ENCODE peak calls at places on chromosomes 6 and 20, in six cellular contexts. L, K, M, N, F and Q are unnamed samples.
A peak's percentile ranks its signal among the peaks of the same experiment; 100 is the strongest.

GRCh38 chr20:34983089-34983820 is 27.6 kb downstream of the MYH7B start:
- DNase-seq in L (no peak), K (peak; percentile 37), M (no peak), N (no peak), F (no peak), Q (peak; percentile 67)

GRCh38 chr6:41028618-41029486 is 10.2 kb downstream of the UNC5CL start:
- DNase-seq in L (no peak), K (no peak), M (no peak), N (no peak), F (no peak), Q (no peak)

GRCh38 chr6:25229671-25230321 is 49.4 kb upstream of the CARMIL1 start:
- DNase-seq in L (no peak), K (no peak), M (no peak), N (no peak), F (peak; percentile 15), Q (no peak)

GRCh38 chr6:2385584-2385983 is 140.2 kb upstream of the GMDS start:
- DNase-seq in L (no peak), K (no peak), M (no peak), N (no peak), F (no peak), Q (no peak)

GRCh38 chr6:167238169-167238693 is 52.9 kb upstream of the UNC93A start:
- DNase-seq in L (no peak), K (no peak), M (no peak), N (no peak), F (no peak), Q (no peak)

GRCh38 chr6:76342611-76343160 is 270.2 kb upstream of the IMPG1 start:
- DNase-seq in L (no peak), K (no peak), M (no peak), N (no peak), F (no peak), Q (no peak)

GRCh38 chr6:4274382-4275082 is 139.2 kb upstream of the ECI2 start:
- DNase-seq in L (no peak), K (no peak), M (no peak), N (no peak), F (no peak), Q (no peak)

GRCh38 chr20:35342154-35342769 is 50.0 kb upstream of the FAM83C start:
- DNase-seq in L (no peak), K (no peak), M (no peak), N (no peak), F (no peak), Q (no peak)

GRCh38 chr6:28542440-28543293 is 17.0 kb downstream of the GPX5 start:
- DNase-seq in L (peak; percentile 35), K (no peak), M (peak; percentile 72), N (no peak), F (peak; percentile 90), Q (peak; percentile 77)

GRCh38 chr6:121971886-121972285 is 427.6 kb upstream of the HSF2 start:
- DNase-seq in L (peak; percentile 8), K (no peak), M (peak; percentile 61), N (no peak), F (no peak), Q (no peak)

GRCh38 chr20:59812286-59813125 is 120.9 kb downstream of the SYCP2 start:
- DNase-seq in L (no peak), K (no peak), M (no peak), N (no peak), F (no peak), Q (peak; percentile 72)

GRCh38 chr6:104859225-104860146 is at the start of gene HACE1:
- DNase-seq in L (peak; percentile 84), K (peak; percentile 96), M (peak; percentile 59), N (peak; percentile 87), F (peak; percentile 74), Q (peak; percentile 81)

GRCh38 chr6:125197795-125198269 is 44.3 kb downstream of the TPD52L1 start:
- DNase-seq in L (peak; percentile 93), K (peak; percentile 69), M (no peak), N (peak; percentile 77), F (peak; percentile 49), Q (no peak)

GRCh38 chr6:140105857-140106256 is 731.4 kb upstream of the CITED2 start:
- DNase-seq in L (no peak), K (no peak), M (no peak), N (no peak), F (peak; percentile 37), Q (no peak)

GRCh38 chr20:57126481-57127092 is 139.9 kb downstream of the BMP7 start:
- DNase-seq in L (no peak), K (no peak), M (peak; percentile 7), N (no peak), F (no peak), Q (no peak)

GRCh38 chr6:115740907-115741306 is 319.8 kb downstream of the FRK start:
- DNase-seq in L (no peak), K (no peak), M (no peak), N (no peak), F (no peak), Q (no peak)

GRCh38 chr20:16040742-16041141 is 532.5 kb downstream of the KIF16B start:
- DNase-seq in L (no peak), K (no peak), M (no peak), N (no peak), F (no peak), Q (no peak)

GRCh38 chr6:36339156-36339555 is 2.5 kb upstream of the BNIP5 start:
- DNase-seq in L (no peak), K (no peak), M (no peak), N (no peak), F (no peak), Q (no peak)

GRCh38 chr6:36340341-36340670 is 3.6 kb upstream of the BNIP5 start:
- DNase-seq in L (no peak), K (no peak), M (no peak), N (no peak), F (no peak), Q (no peak)

GRCh38 chr6:36343109-36343508 is 6.4 kb upstream of the BNIP5 start:
- DNase-seq in L (no peak), K (no peak), M (no peak), N (no peak), F (no peak), Q (no peak)

GRCh38 chr6:36337814-36338213 is 1.1 kb upstream of the BNIP5 start:
- DNase-seq in L (no peak), K (no peak), M (no peak), N (no peak), F (no peak), Q (no peak)

GRCh38 chr6:36340671-36341454 is 4.2 kb upstream of the BNIP5 start:
- DNase-seq in L (peak; percentile 51), K (peak; percentile 92), M (no peak), N (peak; percentile 74), F (peak; percentile 48), Q (no peak)
- H3K27ac ChIP-seq in L (peak overlapping the region; percentile 27), K (no peak overlapping the region), M (no peak overlapping the region), N (peak overlapping the region; percentile 34), F (no peak overlapping the region), Q (no peak overlapping the region)

GRCh38 chr6:31466466-31466865 is 31.5 kb upstream of the MICB start:
- DNase-seq in L (no peak), K (no peak), M (no peak), N (no peak), F (no peak), Q (no peak)
- H3K4me1 ChIP-seq in L (no peaks in the 10 kb centered on the region), K (no peaks in the 10 kb centered on the region), M (peaks cover 5% of the 10 kb centered on the region), N (peaks cover 11% of the 10 kb centered on the region), F (peaks cover 20% of the 10 kb centered on the region), Q (peaks cover 4% of the 10 kb centered on the region)

GRCh38 chr20:33589059-33589458 is 73.1 kb upstream of the C20orf144 start:
- DNase-seq in L (no peak), K (no peak), M (no peak), N (no peak), F (no peak), Q (no peak)
- H3K27ac ChIP-seq in L (no peak overlapping the region), K (no peak overlapping the region), M (no peak overlapping the region), N (no peak overlapping the region), F (no peak overlapping the region), Q (no peak overlapping the region)

DNA sequence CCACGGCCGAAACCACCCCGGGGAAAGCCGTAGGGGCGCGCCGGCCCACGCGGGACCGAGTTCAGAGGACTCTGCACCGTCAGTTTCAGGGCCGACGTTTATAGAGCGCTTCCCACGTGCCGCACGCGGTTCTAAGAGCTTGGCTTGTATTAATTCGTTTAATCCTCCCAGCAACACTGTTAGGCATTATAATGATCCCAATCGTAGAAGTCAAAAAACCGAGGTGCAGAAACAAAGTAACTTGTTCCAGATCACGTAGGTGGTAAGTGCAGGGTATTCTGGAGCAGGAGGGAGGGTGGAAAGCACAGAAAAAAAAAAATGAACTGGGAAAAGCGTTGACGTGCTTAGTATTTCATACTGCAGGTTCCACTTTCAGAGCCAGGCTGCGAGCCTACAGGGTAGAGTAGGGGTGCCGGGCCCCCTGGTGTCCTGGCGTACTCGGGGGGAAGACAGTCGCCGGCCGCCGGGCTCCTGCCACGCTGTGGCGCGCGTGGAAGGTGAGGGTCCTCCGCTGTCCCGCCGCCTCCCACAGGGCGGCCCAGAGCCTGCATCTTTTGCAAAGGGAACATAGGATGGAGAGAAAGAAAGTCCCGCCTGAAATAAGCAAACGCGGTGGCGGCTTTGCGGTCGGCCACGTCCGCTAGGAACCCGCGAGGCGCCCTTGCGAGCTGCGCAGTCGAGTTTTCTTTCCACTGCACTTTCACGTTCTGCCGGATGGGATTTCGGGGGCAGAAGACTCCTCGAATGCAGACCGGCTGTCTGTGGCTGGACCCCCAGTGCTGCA is 10.2 kb upstream of the FOXF2 start:
- DNase-seq in L (no peak), K (no peak), M (no peak), N (no peak), F (no peak), Q (no peak)
- H3K4me1 ChIP-seq in L (peaks cover 13% of the 10 kb centered on the region), K (no peaks in the 10 kb centered on the region), M (no peaks in the 10 kb centered on the region), N (peaks cover 61% of the 10 kb centered on the region), F (peaks cover 8% of the 10 kb centered on the region), Q (no peaks in the 10 kb centered on the region)